ENCODE peak calls at places on chromosomes 1 and 21, in nine cellular contexts. K is GM12865; O is breast epithelium; D is type B pancreatic cell; A is testis; I is pancreas; L is astrocyte of the spinal cord; E is CD8-positive, alpha-beta T cell; R is body of pancreas. G is an unnamed sample.

GRCh38 chr1:55512467-55512866 is 297.3 kb upstream of the USP24 start:
- DNase-seq in K (no peak), O (no peak), D (no peak), A (no peak), I (no peak), L (no peak), E (no peak), R (no peak), G (no peak)

GRCh38 chr1:67213164-67213563 is 46.9 kb downstream of the IL23R start:
- DNase-seq in K (peak), O (no peak), D (no peak), A (no peak), I (no peak), L (no peak), E (no peak), R (no peak), G (peak)

GRCh38 chr1:75014250-75014649 is 119.9 kb upstream of the LHX8 start:
- DNase-seq in K (no peak), O (no peak), D (no peak), A (no peak), I (no peak), L (no peak), E (no peak), R (no peak), G (no peak)

GRCh38 chr21:44010429-44010828 is 1.7 kb upstream of the TRAPPC10 start:
- DNase-seq in K (no peak), O (no peak), D (no peak), A (no peak), I (no peak), L (peak), E (no peak), R (no peak), G (peak)

GRCh38 chr1:65924471-65924870 is 131.8 kb downstream of the PDE4B start:
- DNase-seq in K (no peak), O (no peak), D (no peak), A (no peak), I (no peak), L (peak), E (no peak), R (no peak), G (peak)

GRCh38 chr1:171781167-171781875 is at the start of gene METTL13:
- DNase-seq in K (peak), O (peak), D (peak), A (peak), I (peak), L (peak), E (peak), R (peak), G (peak)

GRCh38 chr1:91555821-91556531 is 55.3 kb downstream of the CDC7 start:
- DNase-seq in K (peak), O (no peak), D (no peak), A (no peak), I (no peak), L (peak), E (peak), R (no peak), G (peak)

GRCh38 chr1:241235236-241235897 is 121.6 kb downstream of the RGS7 start:
- DNase-seq in K (no peak), O (no peak), D (no peak), A (no peak), I (no peak), L (no peak), E (no peak), R (peak), G (no peak)

GRCh38 chr1:166139735-166140134 is 27.1 kb downstream of the FAM78B start:
- DNase-seq in K (no peak), O (no peak), D (no peak), A (no peak), I (no peak), L (no peak), E (no peak), R (no peak), G (no peak)

GRCh38 chr1:169309178-169310166 is 58.1 kb downstream of the NME7 start:
- DNase-seq in K (peak), O (no peak), D (no peak), A (no peak), I (no peak), L (no peak), E (no peak), R (no peak), G (no peak)

GRCh38 chr1:4481451-4481850 is 173.0 kb upstream of the AJAP1 start:
- DNase-seq in K (no peak), O (no peak), D (no peak), A (no peak), I (no peak), L (no peak), E (no peak), R (no peak), G (no peak)

GRCh38 chr1:47387921-47388509 is 28.1 kb upstream of the FOXE3 start:
- DNase-seq in K (no peak), O (no peak), D (no peak), A (no peak), I (no peak), L (no peak), E (no peak), R (no peak), G (no peak)

GRCh38 chr21:35529141-35529863 is 480.2 kb upstream of the RUNX1 start:
- DNase-seq in K (peak), O (no peak), D (no peak), A (no peak), I (no peak), L (peak), E (peak), R (no peak), G (peak)

GRCh38 chr21:45901061-45901690 is 80.4 kb upstream of the COL6A1 start:
- DNase-seq in K (no peak), O (no peak), D (no peak), A (no peak), I (no peak), L (no peak), E (no peak), R (no peak), G (no peak)

GRCh38 chr1:94925561-94926364 is 1.1 kb downstream of the CNN3 start:
- DNase-seq in K (peak), O (peak), D (peak), A (peak), I (peak), L (peak), E (peak), R (peak), G (peak)

GRCh38 chr1:15508700-15509487 is 15.1 kb downstream of the CASP9 start:
- DNase-seq in K (no peak), O (no peak), D (no peak), A (no peak), I (no peak), L (no peak), E (no peak), R (no peak), G (no peak)

GRCh38 chr1:118927421-118927820 is 60.7 kb downstream of the TBX15 start:
- DNase-seq in K (no peak), O (no peak), D (no peak), A (no peak), I (no peak), L (no peak), E (no peak), R (no peak), G (no peak)

GRCh38 chr21:34348890-34349519 is 14.8 kb upstream of the KCNE2 start:
- DNase-seq in K (no peak), O (no peak), D (no peak), A (peak), I (no peak), L (no peak), E (no peak), R (no peak), G (no peak)

GRCh38 chr1:8166436-8166835 is 140.3 kb upstream of the ERRFI1 start:
- DNase-seq in K (no peak), O (no peak), D (no peak), A (no peak), I (no peak), L (no peak), E (no peak), R (no peak), G (no peak)

GRCh38 chr21:45575993-45576837 is 34.0 kb upstream of the SLC19A1 start:
- DNase-seq in K (no peak), O (peak), D (no peak), A (no peak), I (no peak), L (no peak), E (no peak), R (no peak), G (no peak)

GRCh38 chr1:19532519-19532918 is 47.2 kb upstream of the CAPZB start:
- DNase-seq in K (no peak), O (no peak), D (no peak), A (no peak), I (no peak), L (no peak), E (no peak), R (no peak), G (no peak)

GRCh38 chr1:186440584-186440983 is 20.3 kb downstream of the PDC start:
- DNase-seq in K (no peak), O (no peak), D (no peak), A (no peak), I (no peak), L (peak), E (no peak), R (no peak), G (no peak)

GRCh38 chr21:41630249-41630648 is 122.3 kb upstream of the TMPRSS2 start:
- DNase-seq in K (no peak), O (no peak), D (no peak), A (no peak), I (no peak), L (peak), E (no peak), R (no peak), G (peak)

GRCh38 chr1:202186327-202186726 is 7.3 kb upstream of the LGR6 start:
- DNase-seq in K (no peak), O (no peak), D (no peak), A (no peak), I (no peak), L (no peak), E (no peak), R (no peak), G (no peak)

GRCh38 chr1:36414384-36414783 is 16.7 kb upstream of the LSM10 start:
- DNase-seq in K (no peak), O (no peak), D (no peak), A (no peak), I (no peak), L (no peak), E (no peak), R (no peak), G (no peak)

GRCh38 chr21:46108827-46109226 is 10.9 kb downstream of the COL6A2 start:
- DNase-seq in K (no peak), O (peak), D (no peak), A (no peak), I (no peak), L (no peak), E (peak), R (no peak), G (no peak)

GRCh38 chr1:55631508-55631907 is 416.3 kb upstream of the USP24 start:
- DNase-seq in K (no peak), O (no peak), D (no peak), A (no peak), I (no peak), L (peak), E (no peak), R (no peak), G (no peak)

GRCh38 chr1:150973258-150973825 is 1.3 kb downstream of the CERS2 start:
- DNase-seq in K (peak), O (no peak), D (no peak), A (peak), I (peak), L (no peak), E (peak), R (peak), G (no peak)

GRCh38 chr1:38585460-38585859 is 274.1 kb downstream of the RRAGC start:
- DNase-seq in K (peak), O (no peak), D (no peak), A (no peak), I (no peak), L (no peak), E (no peak), R (no peak), G (no peak)

GRCh38 chr1:56820755-56821461 is 1.7 kb upstream of the FYB2 start:
- DNase-seq in K (peak), O (peak), D (peak), A (peak), I (peak), L (peak), E (peak), R (peak), G (peak)

GRCh38 chr1:175841613-175842234 is 98.3 kb upstream of the TNR start:
- DNase-seq in K (no peak), O (no peak), D (no peak), A (no peak), I (no peak), L (no peak), E (no peak), R (no peak), G (no peak)

DNA sequence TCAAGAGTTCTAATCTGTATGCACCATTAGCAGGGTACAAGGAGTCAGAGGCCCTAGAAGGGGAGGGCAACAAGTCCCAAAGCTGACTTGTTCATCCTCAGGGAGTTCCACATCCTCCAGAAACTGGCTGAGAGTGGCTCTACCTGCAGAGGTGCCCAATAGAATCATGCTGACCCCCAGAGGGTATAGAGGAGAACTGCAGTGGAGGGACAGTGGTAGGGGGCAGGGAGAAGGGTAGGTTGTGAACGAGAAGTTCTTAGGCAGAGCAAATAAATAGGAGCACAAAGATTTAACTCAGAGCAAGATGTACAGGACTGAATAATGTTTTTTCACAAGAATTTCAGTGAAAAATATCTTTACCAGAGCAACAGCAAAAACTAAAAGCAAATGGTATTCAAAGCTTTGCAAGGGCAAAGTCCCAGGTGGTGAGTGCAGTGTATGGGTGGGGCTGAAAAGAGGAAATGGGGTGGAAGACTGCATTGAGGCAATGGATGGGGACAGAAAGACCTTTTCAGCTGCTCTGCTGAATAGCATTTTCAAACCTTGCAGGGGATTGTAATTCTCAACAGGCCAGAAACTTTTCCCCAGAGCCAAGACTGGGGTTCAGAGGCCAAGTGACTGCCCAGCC is 3.1 kb downstream of the FCRL2 start:
- DNase-seq in K (peak), O (no peak), D (no peak), A (no peak), I (no peak), L (no peak), E (no peak), R (no peak), G (no peak)
- TF ChIP-seq CTCF in K (peak), O (no peak), D (peak), A (no peak), I (no peak), L (no peak), E (no peak), R (no peak), G (no peak)

DNA sequence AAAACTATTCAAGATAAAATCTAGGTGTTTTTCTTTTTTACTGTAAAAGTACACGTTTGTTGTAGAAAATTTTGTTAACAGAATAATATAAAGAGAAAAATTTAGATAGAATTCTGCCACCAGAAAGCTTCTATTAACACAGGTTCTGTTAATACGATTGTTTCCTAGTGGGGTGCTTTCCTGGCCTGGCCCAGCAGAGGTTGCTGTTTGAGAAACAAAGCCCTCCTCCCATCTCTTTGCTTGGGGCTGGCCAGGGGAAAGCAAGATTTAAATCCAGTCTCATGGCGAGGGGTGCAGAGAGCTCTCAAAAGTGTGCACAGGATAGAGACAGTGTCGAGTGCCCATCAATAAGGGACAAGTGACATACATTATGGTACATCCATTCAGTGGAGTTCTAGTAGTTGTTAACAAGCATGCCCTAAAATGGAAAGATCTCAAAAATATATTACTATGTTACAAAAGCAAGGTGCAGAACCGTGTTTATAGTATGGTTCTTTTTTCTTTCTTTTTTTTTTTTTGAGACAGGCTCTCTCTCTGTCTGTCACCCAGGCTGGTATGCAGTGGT is 14.6 kb upstream of the ACBD3 start:
- DNase-seq in K (peak), O (no peak), D (no peak), A (no peak), I (no peak), L (no peak), E (no peak), R (no peak), G (peak)
- TF ChIP-seq CTCF in K (peak), O (no peak), D (peak), A (no peak), I (no peak), L (peak), E (no peak), R (peak), G (peak)

GRCh38 chr1:205255941-205256780 is 28.4 kb downstream of the TMCC2 start:
- DNase-seq in K (peak), O (peak), D (peak), A (peak), I (peak), L (peak), E (peak), R (peak), G (peak)
- TF ChIP-seq CTCF in K (peak), O (peak), D (peak), A (peak), I (peak), L (peak), E (peak), R (peak), G (peak)

GRCh38 chr1:173268261-173268660 is 61.1 kb upstream of the TNFSF4 start:
- DNase-seq in K (no peak), O (no peak), D (no peak), A (no peak), I (no peak), L (no peak), E (no peak), R (no peak), G (no peak)
- TF ChIP-seq CTCF in K (no peak), O (no peak), D (no peak), A (no peak), I (no peak), L (no peak), E (no peak), R (no peak), G (no peak)

GRCh38 chr1:156247460-156248322 is at the start of gene PAQR6:
- DNase-seq in K (no peak), O (no peak), D (no peak), A (peak), I (no peak), L (no peak), E (no peak), R (peak), G (no peak)
- TF ChIP-seq CTCF in K (no peak), O (no peak), D (no peak), A (no peak), I (no peak), L (no peak), E (no peak), R (no peak), G (no peak)

GRCh38 chr1:248622491-248623106 is 12.3 kb downstream of the OR2T11 start:
- DNase-seq in K (peak), O (no peak), D (no peak), A (no peak), I (no peak), L (no peak), E (no peak), R (peak), G (peak)

GRCh38 chr1:248613742-248614141 is 16.2 kb upstream of the OR2T10 start:
- DNase-seq in K (peak), O (no peak), D (no peak), A (no peak), I (no peak), L (no peak), E (no peak), R (no peak), G (no peak)

GRCh38 chr1:248618119-248618518 is 16.8 kb downstream of the OR2T11 start:
- DNase-seq in K (no peak), O (no peak), D (no peak), A (no peak), I (no peak), L (no peak), E (no peak), R (no peak), G (no peak)

GRCh38 chr1:248618878-248619277 is 16.0 kb downstream of the OR2T11 start:
- DNase-seq in K (peak), O (peak), D (no peak), A (peak), I (peak), L (no peak), E (peak), R (peak), G (no peak)
- TF ChIP-seq CTCF in K (peak), O (peak), D (peak), A (no peak), I (peak), L (peak), E (peak), R (peak), G (no peak)

GRCh38 chr21:26840912-26841311 is 4.3 kb downstream of the ADAMTS1 start:
- DNase-seq in K (no peak), O (no peak), D (no peak), A (no peak), I (no peak), L (peak), E (no peak), R (peak), G (peak)
- TF ChIP-seq CTCF in K (no peak), O (no peak), D (no peak), A (no peak), I (no peak), L (no peak), E (no peak), R (no peak), G (no peak)

DNA sequence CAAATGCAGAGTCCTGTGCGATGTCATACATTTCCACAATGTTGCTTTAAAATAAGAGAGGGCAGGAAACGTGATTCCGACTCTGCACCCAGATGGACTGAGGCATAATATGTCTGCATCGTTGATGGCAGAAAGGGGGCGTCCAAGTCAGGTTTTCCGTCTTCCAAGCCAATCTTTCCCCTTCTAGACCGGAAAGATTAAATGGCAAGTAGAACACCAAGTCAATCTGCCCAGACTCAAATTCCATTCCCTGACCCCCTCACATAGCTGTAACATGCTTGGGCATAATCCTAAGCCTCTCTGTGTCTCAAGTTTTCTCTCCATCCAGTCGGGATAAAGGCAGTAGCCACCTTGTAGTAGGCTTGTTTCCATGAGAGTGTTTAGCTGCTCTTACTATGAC is 14.4 kb downstream of the PCP4 start:
- DNase-seq in K (no peak), O (no peak), D (no peak), A (no peak), I (no peak), L (no peak), E (no peak), R (no peak), G (no peak)
- TF ChIP-seq CTCF in K (no peak), O (no peak), D (no peak), A (no peak), I (no peak), L (no peak), E (no peak), R (no peak), G (no peak)